ENCODE peak calls at places on chromosomes 7 and 10, in four cellular contexts. A is activated B cell treated with CpG ODN at 0.5 μM for 24 hours, E is epithelial cell of proximal tubule, B is fibroblast of lung. D is an unnamed sample.

GRCh38 chr10:61918140-61918539 is 16.6 kb downstream of the ARID5B start:
- DNase-seq in A (no peak), E (no peak), B (no peak), D (no peak)

GRCh38 chr10:98460837-98461499 is 14.2 kb upstream of the HPS1 start:
- DNase-seq in E (peak), B (peak), A (no peak), D (no peak)

GRCh38 chr7:92446869-92447238 is 428 bp upstream of the GATAD1 start:
- DNase-seq in E (no peak), A (peak), B (no peak), D (no peak)

GRCh38 chr7:20241491-20242261 is 24.5 kb upstream of the MACC1 start:
- DNase-seq in E (peak), A (no peak), B (peak), D (no peak)

GRCh38 chr7:116621649-116622048 is 50.3 kb upstream of the MET start:
- DNase-seq in E (no peak), B (no peak), A (no peak), D (no peak)

GRCh38 chr10:9957352-9957751 is 1060.3 kb upstream of the CELF2 start:
- DNase-seq in E (peak), A (no peak), B (peak), D (no peak)

GRCh38 chr10:73586583-73586984 is 4.6 kb downstream of the USP54 start:
- DNase-seq in A (no peak), E (no peak), B (peak), D (no peak)

GRCh38 chr10:4316166-4316810 is 509.7 kb upstream of the AKR1E2 start:
- DNase-seq in B (peak), A (no peak), E (no peak), D (peak)

GRCh38 chr7:152527610-152528032 is 91.8 kb upstream of the KMT2C start:
- DNase-seq in A (no peak), B (peak), E (no peak), D (no peak)

GRCh38 chr7:24898691-24899090 is 81.3 kb downstream of the OSBPL3 start:
- DNase-seq in B (no peak), A (no peak), E (no peak), D (no peak)

GRCh38 chr10:130141878-130142277 is 5.7 kb downstream of the GLRX3 start:
- DNase-seq in A (no peak), E (no peak), B (no peak), D (no peak)

GRCh38 chr10:96513686-96514551 is at the start of gene TLL2:
- DNase-seq in B (peak), A (peak), E (no peak), D (peak)

GRCh38 chr7:135943266-135943889 is 33.8 kb downstream of the MTPN start:
- DNase-seq in B (no peak), E (no peak), A (no peak), D (no peak)

GRCh38 chr10:96556003-96556402 is 30.8 kb downstream of the TM9SF3 start:
- DNase-seq in A (no peak), E (no peak), B (peak), D (no peak)

GRCh38 chr7:24576171-24577052 is 3.2 kb downstream of the PALS2 start:
- DNase-seq in E (no peak), A (no peak), B (peak), D (no peak)

GRCh38 chr7:12729112-12729511 is 41.7 kb downstream of the ARL4A start:
- DNase-seq in A (no peak), B (peak), E (no peak), D (no peak)

GRCh38 chr7:12732428-12732827 is 45.0 kb downstream of the ARL4A start:
- DNase-seq in E (no peak), A (no peak), B (no peak), D (no peak)

GRCh38 chr7:12730523-12730922 is 43.1 kb downstream of the ARL4A start:
- DNase-seq in B (no peak), A (no peak), E (no peak), D (no peak)

GRCh38 chr7:12731775-12732174 is 44.3 kb downstream of the ARL4A start:
- DNase-seq in B (peak), A (no peak), E (no peak), D (no peak)

GRCh38 chr7:12731214-12731656 is 43.8 kb downstream of the ARL4A start:
- DNase-seq in A (no peak), B (peak), E (no peak), D (no peak)
- TF ChIP-seq CTCF in A (no peak), B (peak), E (peak), D (no peak)

DNA sequence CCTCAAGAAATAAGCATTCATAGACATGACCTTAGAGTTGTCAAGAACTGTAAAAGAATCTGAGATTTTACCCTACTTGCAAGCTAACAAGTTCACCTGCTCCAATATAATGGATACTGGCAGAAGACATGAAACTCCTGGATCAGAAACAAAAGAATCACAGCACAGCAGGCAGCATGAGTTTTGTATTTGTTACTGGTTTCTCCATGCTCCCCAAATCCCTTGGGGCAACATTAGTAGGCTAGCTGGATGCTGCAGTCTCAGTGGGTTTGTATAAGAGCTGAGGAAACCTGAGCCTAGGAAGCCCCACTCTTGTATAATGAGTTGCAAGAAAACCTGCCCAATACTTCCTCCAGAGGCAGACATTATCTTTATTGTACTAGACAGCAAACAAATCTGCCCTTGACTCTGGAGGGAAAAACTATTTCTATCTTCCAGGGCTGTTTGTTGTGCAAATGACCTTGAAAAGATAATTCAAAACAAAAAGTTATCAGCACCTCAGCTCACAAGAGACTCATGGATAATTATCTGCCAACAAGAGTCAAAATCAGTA is 64.8 kb downstream of the ABLIM1 start:
- DNase-seq in E (no peak), B (no peak), A (no peak), D (no peak)
- TF ChIP-seq CTCF in E (no peak), B (no peak), A (no peak), D (no peak)

DNA sequence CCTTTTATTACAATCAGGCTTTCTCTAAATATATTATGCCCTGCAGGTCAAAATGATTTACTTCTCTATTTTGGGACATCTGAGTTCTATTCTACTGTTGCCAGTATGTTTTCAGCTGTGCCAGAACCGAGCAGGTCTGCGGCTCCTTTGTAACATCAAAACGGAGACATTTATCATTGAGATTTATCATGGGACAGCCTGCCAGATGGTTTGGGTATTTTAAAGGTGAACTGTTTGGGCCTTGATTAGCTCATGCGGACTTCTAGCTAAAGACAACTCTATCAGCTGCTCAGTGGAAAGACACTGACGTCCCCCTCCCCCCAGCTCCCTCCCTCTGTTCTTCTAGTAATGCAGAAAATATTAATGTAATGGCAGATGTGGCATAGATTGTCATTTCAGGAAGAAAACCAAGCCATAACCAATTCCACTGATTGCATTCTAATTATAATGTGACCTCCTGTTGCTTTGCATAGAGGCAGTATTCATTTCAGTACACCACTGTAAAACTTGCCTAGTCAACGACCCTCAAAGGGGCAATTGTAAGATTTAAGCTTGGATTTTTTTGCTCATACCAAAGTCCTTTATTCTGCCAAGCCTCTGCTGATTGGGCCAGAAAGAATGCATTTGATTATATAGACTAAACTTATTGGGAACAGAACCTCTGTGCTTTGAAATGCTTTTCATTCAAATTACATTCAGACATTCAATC is 966.7 kb downstream of the LRMDA start:
- DNase-seq in B (no peak), A (no peak), E (no peak), D (no peak)
- TF ChIP-seq CTCF in B (no peak), A (no peak), E (no peak), D (no peak)

GRCh38 chr7:154640266-154640865 is 362.6 kb downstream of the PAXIP1 start:
- DNase-seq in E (no peak), A (no peak), B (no peak), D (no peak)
- TF ChIP-seq CTCF in E (no peak), A (no peak), B (no peak), D (peak)

DNA sequence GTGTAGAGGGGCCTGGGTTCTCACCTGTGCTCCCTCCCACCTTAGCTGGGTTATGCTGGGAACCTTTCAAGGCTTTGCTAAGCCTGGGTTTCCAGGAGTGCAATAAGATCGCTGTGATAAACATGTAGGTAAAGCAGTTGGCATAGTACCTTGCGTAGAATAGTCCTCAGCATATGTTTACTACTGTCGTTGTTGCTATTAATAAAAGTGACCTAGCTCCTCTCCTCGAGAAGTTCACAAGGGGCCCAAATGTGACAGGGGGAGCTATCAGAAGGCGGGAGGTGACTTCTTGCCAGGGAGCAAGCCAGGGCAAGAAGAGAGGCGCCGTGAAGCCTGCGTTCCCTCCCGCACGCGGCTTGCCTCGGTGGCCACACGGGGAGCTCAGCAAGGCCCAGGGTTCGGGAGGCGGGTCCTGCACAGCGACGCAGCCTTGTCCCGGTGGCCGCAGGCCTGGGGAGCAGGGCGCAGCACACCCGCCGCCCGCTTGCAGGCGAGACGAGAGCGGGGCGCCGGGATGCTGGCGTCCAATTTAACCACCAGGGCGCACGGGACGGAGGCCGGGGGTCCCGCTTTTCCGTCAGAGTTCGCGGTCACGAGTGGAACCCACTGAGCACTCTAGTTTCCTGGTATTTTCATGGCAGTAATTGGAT is 106.2 kb downstream of the SNX10 start:
- DNase-seq in B (peak), E (no peak), A (no peak), D (peak)
- TF ChIP-seq CTCF in B (no peak), E (no peak), A (no peak), D (peak)

GRCh38 chr7:55557666-55558188 is 14.6 kb downstream of the VOPP1 start:
- DNase-seq in B (no peak), E (no peak), A (peak), D (no peak)

GRCh38 chr7:55558962-55559920 is 13.1 kb downstream of the VOPP1 start:
- DNase-seq in E (no peak), B (no peak), A (no peak), D (no peak)

GRCh38 chr7:55563596-55564325 is 8.5 kb downstream of the VOPP1 start:
- DNase-seq in B (no peak), A (no peak), E (no peak), D (no peak)

GRCh38 chr7:55565693-55566092 is 6.6 kb downstream of the VOPP1 start:
- DNase-seq in B (no peak), E (no peak), A (no peak), D (no peak)

GRCh38 chr7:55561756-55562155 is 10.5 kb downstream of the VOPP1 start:
- DNase-seq in E (no peak), A (no peak), B (no peak), D (no peak)
- TF ChIP-seq CTCF in E (no peak), A (no peak), B (no peak), D (no peak)

GRCh38 chr7:80288175-80289122 is 153.8 kb downstream of the GNAI1 start:
- DNase-seq in B (peak), E (no peak), A (no peak), D (no peak)
- TF ChIP-seq CTCF in B (peak), E (peak), A (no peak), D (no peak)

GRCh38 chr10:51892965-51893658 is 193.7 kb upstream of the CSTF2T start:
- DNase-seq in A (no peak), B (peak), E (no peak), D (peak)
- TF ChIP-seq CTCF in A (no peak), B (peak), E (peak), D (peak)

DNA sequence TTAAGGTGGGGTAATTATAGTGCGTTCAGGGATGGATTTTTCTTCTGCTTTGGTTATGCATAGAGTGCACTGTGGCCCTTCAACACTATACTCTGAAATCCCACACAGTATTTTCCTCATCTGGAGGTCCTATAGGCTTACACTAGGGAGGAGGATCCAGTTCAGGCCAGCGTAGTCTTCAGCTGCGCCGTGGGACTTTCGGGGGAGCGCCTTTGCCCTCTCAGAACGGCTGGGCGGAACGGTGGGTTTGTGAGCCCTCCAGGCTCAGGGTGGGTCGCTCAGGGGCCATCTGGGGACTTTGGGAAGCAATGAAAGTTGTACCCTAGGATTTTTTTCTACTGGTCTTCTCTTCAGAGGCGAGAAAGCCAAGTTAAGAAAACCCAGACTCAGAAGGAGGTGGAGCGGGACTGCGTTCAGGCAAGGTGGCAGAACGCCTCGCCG is 652 bp upstream of the VPS26A start:
- DNase-seq in A (no peak), B (peak), E (no peak), D (no peak)
- TF ChIP-seq CTCF in A (no peak), B (peak), E (no peak), D (no peak)